ENCODE peak calls at places on chromosomes 6 and 20, in five cellular contexts. Q is neural crest cell, K is tibial nerve, L is Calu3, X is A549. R is an unnamed sample.

GRCh38 chr6:35295521-35296315 is 1.9 kb upstream of the DEF6 start:
- DNase-seq in Q (no peak), K (no peak), L (no peak), X (no peak), R (no peak)

GRCh38 chr6:53259860-53260580 is 88.7 kb downstream of the ELOVL5 start:
- DNase-seq in Q (no peak), K (no peak), L (no peak), X (no peak), R (no peak)

GRCh38 chr6:3138341-3138740 is 19.0 kb downstream of the TUBB2A start:
- DNase-seq in Q (no peak), K (no peak), L (no peak), X (no peak), R (no peak)

GRCh38 chr20:38651154-38651553 is 49.5 kb downstream of the ARHGAP40 start:
- DNase-seq in Q (no peak), K (no peak), L (peak), X (no peak), R (no peak)

GRCh38 chr6:109939654-109940053 is 38.5 kb upstream of the GPR6 start:
- DNase-seq in Q (no peak), K (no peak), L (no peak), X (no peak), R (no peak)

GRCh38 chr6:101666256-101666655 is 272.7 kb downstream of the GRIK2 start:
- DNase-seq in Q (no peak), K (no peak), L (peak), X (no peak), R (no peak)

GRCh38 chr6:116115781-116116180 is 10.2 kb downstream of the COL10A1 start:
- DNase-seq in Q (no peak), K (no peak), L (no peak), X (no peak), R (no peak)

GRCh38 chr6:121531658-121532167 is 96.3 kb downstream of the GJA1 start:
- DNase-seq in Q (no peak), K (no peak), L (no peak), X (no peak), R (no peak)

GRCh38 chr6:25945175-25945574 is 14.7 kb upstream of the SLC17A2 start:
- DNase-seq in Q (no peak), K (no peak), L (no peak), X (no peak), R (no peak)

GRCh38 chr20:51428451-51429143 is 113.9 kb downstream of the NFATC2 start:
- DNase-seq in Q (no peak), K (peak), L (no peak), X (no peak), R (peak)

GRCh38 chr20:47258745-47259695 is 97.5 kb downstream of the ZMYND8 start:
- DNase-seq in Q (no peak), K (peak), L (no peak), X (no peak), R (no peak)

GRCh38 chr6:109445382-109445781 is 4.9 kb downstream of the SMPD2 start:
- DNase-seq in Q (no peak), K (no peak), L (no peak), X (peak), R (no peak)

GRCh38 chr6:18388252-18388651 is 1.1 kb downstream of the RNF144B start:
- DNase-seq in Q (no peak), K (no peak), L (no peak), X (no peak), R (no peak)

GRCh38 chr6:170516783-170517616 is 36.1 kb downstream of the PSMB1 start:
- DNase-seq in Q (peak), K (peak), L (peak), X (peak), R (peak)

GRCh38 chr20:32281711-32282110 is 4.3 kb downstream of the KIF3B start:
- DNase-seq in Q (no peak), K (no peak), L (no peak), X (no peak), R (no peak)

GRCh38 chr20:19735446-19735845 is 22.6 kb upstream of the RIN2 start:
- DNase-seq in Q (no peak), K (peak), L (peak), X (peak), R (no peak)

GRCh38 chr6:33995873-33996475 is 149.9 kb downstream of the GRM4 start:
- DNase-seq in Q (no peak), K (no peak), L (no peak), X (no peak), R (no peak)

GRCh38 chr20:49446808-49447207 is 35.7 kb downstream of the KCNB1 start:
- DNase-seq in Q (peak), K (peak), L (no peak), X (no peak), R (peak)

GRCh38 chr20:35561268-35561667 is 19.4 kb downstream of the ERGIC3 start:
- DNase-seq in Q (peak), K (no peak), L (peak), X (peak), R (peak)

GRCh38 chr20:8535403-8536003 is 403.4 kb downstream of the PLCB1 start:
- DNase-seq in Q (no peak), K (no peak), L (peak), X (peak), R (peak)

GRCh38 chr20:24696396-24696795 is 227.0 kb downstream of the SYNDIG1 start:
- DNase-seq in Q (no peak), K (no peak), L (no peak), X (no peak), R (no peak)

GRCh38 chr6:114740547-114740946 is 397.7 kb upstream of the HS3ST5 start:
- DNase-seq in Q (no peak), K (no peak), L (peak), X (no peak), R (no peak)

GRCh38 chr6:84449220-84449619 is 221.8 kb upstream of the CEP162 start:
- DNase-seq in Q (no peak), K (no peak), L (no peak), X (no peak), R (no peak)

GRCh38 chr6:111417181-111417585 is 65.8 kb downstream of the REV3L start:
- DNase-seq in Q (no peak), K (peak), L (no peak), X (no peak), R (no peak)

GRCh38 chr6:41939091-41939847 is 2.3 kb downstream of the CCND3 start:
- DNase-seq in Q (no peak), K (no peak), L (no peak), X (no peak), R (peak)
- TF ChIP-seq CTCF in Q (no peak), K (no peak), L (no peak), X (no peak), R (no peak)

DNA sequence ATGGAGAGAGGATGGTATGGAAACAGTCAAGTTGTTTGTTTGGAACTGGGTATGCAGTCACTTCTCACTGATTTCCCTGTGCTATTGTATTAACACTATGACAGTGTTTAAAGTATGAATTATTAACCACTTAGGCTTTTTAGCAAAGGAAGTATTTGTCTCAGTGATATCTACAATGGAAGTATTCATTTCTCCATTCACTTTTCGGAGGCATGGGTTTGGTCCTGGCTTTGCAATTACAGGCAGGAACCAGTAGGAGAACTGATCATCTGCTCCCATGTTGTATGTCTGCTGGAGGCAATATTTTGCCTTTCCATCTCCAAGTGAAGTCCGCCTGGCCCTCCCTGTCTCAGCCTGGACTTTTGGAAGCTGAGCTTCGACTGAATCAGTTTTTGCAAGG is 30.6 kb upstream of the EXOC2 start:
- DNase-seq in Q (no peak), K (no peak), L (no peak), X (peak), R (no peak)
- TF ChIP-seq CTCF in Q (peak), K (no peak), L (no peak), X (no peak), R (no peak)

GRCh38 chr20:53191957-53192356 is 219.8 kb downstream of the TSHZ2 start:
- DNase-seq in Q (no peak), K (no peak), L (no peak), X (no peak), R (no peak)

GRCh38 chr20:53201588-53201987 is 229.4 kb downstream of the TSHZ2 start:
- DNase-seq in Q (no peak), K (no peak), L (no peak), X (no peak), R (no peak)

GRCh38 chr20:53194310-53194709 is 222.2 kb downstream of the TSHZ2 start:
- DNase-seq in Q (no peak), K (no peak), L (no peak), X (no peak), R (no peak)

GRCh38 chr20:53194891-53195290 is 222.7 kb downstream of the TSHZ2 start:
- DNase-seq in Q (no peak), K (no peak), L (no peak), X (no peak), R (no peak)

DNA sequence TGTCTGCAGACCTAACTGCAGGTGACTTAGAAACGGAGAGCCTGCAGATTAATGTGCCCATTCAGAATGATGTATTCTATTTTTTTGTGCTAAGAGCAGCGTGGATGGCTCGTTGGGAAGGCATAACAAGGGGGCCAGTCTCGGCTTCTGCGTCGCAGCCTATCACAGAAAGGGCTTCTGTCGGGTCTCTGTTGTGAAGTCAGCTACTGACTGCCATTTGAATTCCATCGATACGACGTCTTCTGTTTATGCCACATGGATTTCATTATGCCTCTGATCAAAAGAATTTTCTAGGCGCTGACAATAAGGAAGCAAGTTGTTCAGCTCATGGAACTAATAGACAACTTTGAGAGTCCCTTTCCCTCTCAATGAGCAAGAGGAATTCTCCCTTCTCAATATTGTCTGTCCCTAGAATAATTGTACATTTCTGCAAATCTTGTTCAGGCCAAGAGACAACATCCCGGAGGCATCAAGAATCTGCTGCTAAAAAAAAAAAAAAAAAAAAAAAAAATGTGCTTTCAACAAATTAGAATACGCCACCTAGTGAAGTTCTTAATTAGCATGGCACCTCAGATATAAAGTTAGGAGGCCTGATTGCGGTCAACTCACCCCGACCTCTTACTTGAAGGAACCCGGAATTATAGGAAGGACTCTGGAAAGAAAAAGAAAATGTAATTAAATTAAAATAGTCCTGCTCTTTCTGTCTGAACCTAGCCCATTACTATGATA is 223.9 kb downstream of the TSHZ2 start:
- DNase-seq in Q (no peak), K (no peak), L (no peak), X (no peak), R (no peak)
- TF ChIP-seq CTCF in Q (no peak), K (no peak), L (no peak), X (no peak), R (no peak)

DNA sequence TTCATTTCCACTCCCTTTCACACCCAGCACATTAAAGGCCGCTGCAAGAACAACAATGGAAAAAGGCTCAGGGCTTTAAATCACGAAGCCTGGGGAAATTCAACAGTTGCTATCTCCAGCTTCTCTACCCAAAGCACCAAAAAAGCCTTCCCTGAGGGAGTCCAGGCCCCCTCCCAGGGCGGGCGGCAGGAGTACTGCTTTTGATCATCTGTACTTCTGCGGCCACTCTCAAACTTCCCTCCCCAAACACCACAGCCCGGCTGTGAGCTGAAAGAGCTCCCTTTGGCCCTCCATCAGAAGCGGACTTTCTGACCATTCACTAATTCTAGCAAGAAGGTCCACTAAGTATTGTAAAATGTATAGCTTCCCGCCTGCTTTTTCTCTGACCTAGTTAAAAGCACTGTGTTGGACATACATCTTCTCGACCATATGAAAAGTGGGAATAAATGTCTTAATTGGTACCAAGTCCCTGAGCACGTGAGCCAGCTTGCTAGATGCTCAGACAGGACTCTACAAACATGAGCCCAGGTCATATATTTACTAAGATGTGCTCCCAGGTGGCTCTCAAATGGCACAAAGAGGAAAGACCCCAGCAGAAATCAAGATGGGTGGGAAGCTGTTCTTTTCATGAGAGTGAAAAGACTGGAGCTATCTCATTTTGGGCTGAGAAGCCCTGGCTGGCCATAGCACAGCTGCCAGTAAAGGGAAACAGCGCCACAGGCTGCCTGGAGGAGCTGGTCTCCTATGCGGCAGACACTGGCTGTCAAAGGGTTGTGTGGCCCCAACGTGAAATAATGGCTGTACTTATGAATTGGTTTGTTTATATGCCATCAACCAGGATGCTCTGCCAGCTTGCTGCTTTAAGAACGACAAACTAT is 58.6 kb downstream of the GFOD1 start:
- DNase-seq in Q (no peak), K (no peak), L (no peak), X (no peak), R (no peak)
- TF ChIP-seq CTCF in Q (no peak), K (no peak), L (no peak), X (no peak), R (no peak)

R was measured in endothelial cell.